ENCODE peak calls at places on chromosome 16, in four cellular contexts. One of them, this sample, is unnamed.

GRCh38 chr16:26317885-26318284 is 626.1 kb downstream of the HS3ST4 start:
- DNase-seq in progenitor cell of endocrine pancreas: no peak
- DNase-seq in fibroblast of the aortic adventitia: no peak
- DNase-seq in lower lobe of right lung: no peak
- DNase-seq in this sample: no peak

GRCh38 chr16:85587763-85588474 is 25.2 kb upstream of the GSE1 start:
- DNase-seq in progenitor cell of endocrine pancreas: no peak
- DNase-seq in fibroblast of the aortic adventitia: no peak
- DNase-seq in lower lobe of right lung: no peak
- DNase-seq in this sample: no peak

GRCh38 chr16:30651124-30652004 is 604 bp downstream of the PRR14 start:
- DNase-seq in progenitor cell of endocrine pancreas: peak
- DNase-seq in fibroblast of the aortic adventitia: peak
- DNase-seq in lower lobe of right lung: peak
- DNase-seq in this sample: no peak

GRCh38 chr16:53504161-53504663 is 1.2 kb upstream of the AKTIP start:
- DNase-seq in progenitor cell of endocrine pancreas: peak
- DNase-seq in fibroblast of the aortic adventitia: peak
- DNase-seq in lower lobe of right lung: peak
- DNase-seq in this sample: no peak

GRCh38 chr16:49739381-49739780 is 116.5 kb downstream of the ZNF423 start:
- DNase-seq in progenitor cell of endocrine pancreas: no peak
- DNase-seq in fibroblast of the aortic adventitia: no peak
- DNase-seq in lower lobe of right lung: no peak
- DNase-seq in this sample: no peak

GRCh38 chr16:82138478-82139285 is 31.3 kb downstream of the MPHOSPH6 start:
- DNase-seq in progenitor cell of endocrine pancreas: no peak
- DNase-seq in fibroblast of the aortic adventitia: no peak
- DNase-seq in lower lobe of right lung: no peak
- DNase-seq in this sample: no peak

GRCh38 chr16:72367841-72368240 is 195.9 kb upstream of the PMFBP1 start:
- DNase-seq in progenitor cell of endocrine pancreas: no peak
- DNase-seq in fibroblast of the aortic adventitia: peak
- DNase-seq in lower lobe of right lung: no peak
- DNase-seq in this sample: no peak

GRCh38 chr16:80500116-80500859 is 40.5 kb upstream of the DYNLRB2 start:
- DNase-seq in progenitor cell of endocrine pancreas: no peak
- DNase-seq in fibroblast of the aortic adventitia: no peak
- DNase-seq in lower lobe of right lung: no peak
- DNase-seq in this sample: no peak

GRCh38 chr16:63289834-63290460 is 1253.7 kb upstream of the CDH8 start:
- DNase-seq in progenitor cell of endocrine pancreas: peak
- DNase-seq in fibroblast of the aortic adventitia: no peak
- DNase-seq in lower lobe of right lung: no peak
- DNase-seq in this sample: no peak

GRCh38 chr16:1244881-1245280 is 4.4 kb downstream of the TPSAB1 start:
- DNase-seq in progenitor cell of endocrine pancreas: no peak
- DNase-seq in fibroblast of the aortic adventitia: no peak
- DNase-seq in lower lobe of right lung: peak
- DNase-seq in this sample: no peak

GRCh38 chr16:13414154-13414553 is 505.8 kb upstream of the ERCC4 start:
- DNase-seq in progenitor cell of endocrine pancreas: no peak
- DNase-seq in fibroblast of the aortic adventitia: no peak
- DNase-seq in lower lobe of right lung: no peak
- DNase-seq in this sample: no peak

GRCh38 chr16:65524997-65525396 is 403.1 kb upstream of the CDH11 start:
- DNase-seq in progenitor cell of endocrine pancreas: no peak
- DNase-seq in fibroblast of the aortic adventitia: peak
- DNase-seq in lower lobe of right lung: no peak
- DNase-seq in this sample: no peak

GRCh38 chr16:66270333-66270927 is 96.1 kb upstream of the CDH5 start:
- DNase-seq in progenitor cell of endocrine pancreas: peak
- DNase-seq in fibroblast of the aortic adventitia: peak
- DNase-seq in lower lobe of right lung: peak
- DNase-seq in this sample: peak

GRCh38 chr16:8763899-8764298 is 33.5 kb downstream of the TMEM186 start:
- DNase-seq in progenitor cell of endocrine pancreas: no peak
- DNase-seq in fibroblast of the aortic adventitia: no peak
- DNase-seq in lower lobe of right lung: no peak
- DNase-seq in this sample: no peak

GRCh38 chr16:77859493-77860232 is 71.3 kb downstream of the VAT1L start:
- DNase-seq in progenitor cell of endocrine pancreas: no peak
- DNase-seq in fibroblast of the aortic adventitia: no peak
- DNase-seq in lower lobe of right lung: no peak
- DNase-seq in this sample: no peak

GRCh38 chr16:65733706-65734105 is 611.8 kb upstream of the CDH11 start:
- DNase-seq in progenitor cell of endocrine pancreas: no peak
- DNase-seq in fibroblast of the aortic adventitia: no peak
- DNase-seq in lower lobe of right lung: no peak
- DNase-seq in this sample: no peak

GRCh38 chr16:635573-636205 is 416 bp downstream of the METTL26 start:
- DNase-seq in progenitor cell of endocrine pancreas: no peak
- DNase-seq in fibroblast of the aortic adventitia: no peak
- DNase-seq in lower lobe of right lung: no peak
- DNase-seq in this sample: no peak

GRCh38 chr16:76670125-76670857 is 393.1 kb downstream of the CNTNAP4 start:
- DNase-seq in progenitor cell of endocrine pancreas: no peak
- DNase-seq in fibroblast of the aortic adventitia: no peak
- DNase-seq in lower lobe of right lung: no peak
- DNase-seq in this sample: no peak

GRCh38 chr16:14325921-14326401 is 254.8 kb downstream of the MRTFB start:
- DNase-seq in progenitor cell of endocrine pancreas: no peak
- DNase-seq in fibroblast of the aortic adventitia: peak
- DNase-seq in lower lobe of right lung: no peak
- DNase-seq in this sample: no peak

GRCh38 chr16:4646773-4647660 is 22.4 kb downstream of the MGRN1 start:
- DNase-seq in progenitor cell of endocrine pancreas: no peak
- DNase-seq in fibroblast of the aortic adventitia: no peak
- DNase-seq in lower lobe of right lung: no peak
- DNase-seq in this sample: no peak

GRCh38 chr16:4651842-4652241 is 27.2 kb downstream of the MGRN1 start:
- DNase-seq in progenitor cell of endocrine pancreas: no peak
- DNase-seq in fibroblast of the aortic adventitia: no peak
- DNase-seq in lower lobe of right lung: no peak
- DNase-seq in this sample: no peak

GRCh38 chr16:4649744-4650442 is 25.3 kb downstream of the MGRN1 start:
- DNase-seq in progenitor cell of endocrine pancreas: no peak
- DNase-seq in fibroblast of the aortic adventitia: no peak
- DNase-seq in lower lobe of right lung: no peak
- DNase-seq in this sample: no peak

GRCh38 chr16:4647661-4647965 is 23.0 kb downstream of the MGRN1 start:
- DNase-seq in progenitor cell of endocrine pancreas: no peak
- DNase-seq in fibroblast of the aortic adventitia: no peak
- DNase-seq in lower lobe of right lung: no peak
- DNase-seq in this sample: no peak

DNA sequence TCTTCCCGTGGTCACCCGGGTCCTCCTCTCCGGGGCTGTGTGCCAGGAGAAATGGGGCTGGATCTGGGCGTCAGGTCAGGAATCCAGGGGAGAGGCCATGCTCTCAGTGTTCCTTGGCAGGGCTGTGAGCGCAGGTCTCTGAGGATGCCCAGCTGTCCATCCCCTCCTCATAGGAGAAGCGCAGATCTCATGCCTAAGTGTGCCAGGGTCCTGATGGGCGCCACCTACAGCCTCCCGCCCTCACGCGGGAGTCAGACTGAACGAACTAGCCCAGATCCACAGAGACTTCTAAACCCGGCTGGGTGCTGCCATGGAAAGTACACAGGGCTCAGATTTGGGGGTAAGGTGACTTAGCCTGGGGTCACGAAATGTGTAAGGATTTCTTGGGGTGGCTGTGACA is 24.3 kb downstream of the MGRN1 start:
- DNase-seq in progenitor cell of endocrine pancreas: no peak
- DNase-seq in fibroblast of the aortic adventitia: no peak
- DNase-seq in lower lobe of right lung: no peak
- DNase-seq in this sample: no peak
- TF ChIP-seq CTCF in progenitor cell of endocrine pancreas: no peak
- TF ChIP-seq CTCF in fibroblast of the aortic adventitia: no peak
- TF ChIP-seq CTCF in lower lobe of right lung: no peak
- TF ChIP-seq CTCF in this sample: no peak

GRCh38 chr16:67544329-67544841 is 15.8 kb downstream of the RIPOR1 start:
- DNase-seq in progenitor cell of endocrine pancreas: no peak
- DNase-seq in fibroblast of the aortic adventitia: no peak
- DNase-seq in lower lobe of right lung: peak
- DNase-seq in this sample: no peak
- TF ChIP-seq CTCF in progenitor cell of endocrine pancreas: no peak
- TF ChIP-seq CTCF in fibroblast of the aortic adventitia: no peak
- TF ChIP-seq CTCF in lower lobe of right lung: no peak
- TF ChIP-seq CTCF in this sample: no peak

GRCh38 chr16:84574191-84574590 is 43.7 kb downstream of the COTL1 start:
- DNase-seq in progenitor cell of endocrine pancreas: no peak
- DNase-seq in fibroblast of the aortic adventitia: no peak
- DNase-seq in lower lobe of right lung: no peak
- DNase-seq in this sample: no peak
- TF ChIP-seq CTCF in progenitor cell of endocrine pancreas: no peak
- TF ChIP-seq CTCF in fibroblast of the aortic adventitia: no peak
- TF ChIP-seq CTCF in lower lobe of right lung: no peak
- TF ChIP-seq CTCF in this sample: no peak

GRCh38 chr16:89246903-89247733 is 29.6 kb downstream of the ZNF778 start:
- DNase-seq in progenitor cell of endocrine pancreas: peak
- DNase-seq in fibroblast of the aortic adventitia: peak
- DNase-seq in lower lobe of right lung: peak
- DNase-seq in this sample: peak

GRCh38 chr16:89246383-89246902 is 28.9 kb downstream of the ZNF778 start:
- DNase-seq in progenitor cell of endocrine pancreas: no peak
- DNase-seq in fibroblast of the aortic adventitia: no peak
- DNase-seq in lower lobe of right lung: peak
- DNase-seq in this sample: no peak

GRCh38 chr16:89243664-89244063 is 26.2 kb downstream of the ZNF778 start:
- DNase-seq in progenitor cell of endocrine pancreas: no peak
- DNase-seq in fibroblast of the aortic adventitia: no peak
- DNase-seq in lower lobe of right lung: peak
- DNase-seq in this sample: no peak

GRCh38 chr16:89242795-89243200 is 25.3 kb downstream of the ZNF778 start:
- DNase-seq in progenitor cell of endocrine pancreas: no peak
- DNase-seq in fibroblast of the aortic adventitia: no peak
- DNase-seq in lower lobe of right lung: no peak
- DNase-seq in this sample: no peak

GRCh38 chr16:89244754-89245153 is 27.3 kb downstream of the ZNF778 start:
- DNase-seq in progenitor cell of endocrine pancreas: no peak
- DNase-seq in fibroblast of the aortic adventitia: no peak
- DNase-seq in lower lobe of right lung: peak
- DNase-seq in this sample: no peak
- TF ChIP-seq CTCF in progenitor cell of endocrine pancreas: no peak
- TF ChIP-seq CTCF in fibroblast of the aortic adventitia: no peak
- TF ChIP-seq CTCF in lower lobe of right lung: no peak
- TF ChIP-seq CTCF in this sample: no peak

DNA sequence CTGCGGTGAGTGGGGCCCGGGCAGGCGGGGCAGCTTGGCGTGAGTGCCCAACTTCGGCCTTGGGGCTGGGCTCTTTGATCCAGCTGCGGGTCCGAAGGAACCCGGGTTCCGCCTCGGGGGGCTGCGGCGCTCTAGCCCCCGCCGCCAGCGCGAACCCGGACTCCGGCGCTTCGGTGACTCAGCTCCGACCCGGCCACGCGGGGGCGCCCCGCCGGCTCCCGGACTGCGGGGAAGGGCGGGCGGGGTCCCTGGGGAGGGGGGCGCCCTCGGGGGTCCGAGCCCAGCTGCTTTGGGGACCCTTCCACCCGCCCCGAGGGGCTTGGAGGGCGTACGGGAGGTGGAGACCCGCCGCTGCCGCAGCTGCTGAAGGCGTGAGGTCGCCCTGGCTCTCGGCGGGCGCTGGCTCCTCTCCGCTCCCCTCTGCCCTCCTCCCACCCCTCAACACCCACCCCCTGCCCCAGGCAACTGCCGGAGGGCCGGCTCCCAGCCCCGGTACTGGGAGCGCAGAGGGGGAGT is 461 bp downstream of the CPNE2 start:
- DNase-seq in progenitor cell of endocrine pancreas: peak
- DNase-seq in fibroblast of the aortic adventitia: no peak
- DNase-seq in lower lobe of right lung: peak
- DNase-seq in this sample: no peak
- TF ChIP-seq CTCF in progenitor cell of endocrine pancreas: peak
- TF ChIP-seq CTCF in fibroblast of the aortic adventitia: peak
- TF ChIP-seq CTCF in lower lobe of right lung: peak
- TF ChIP-seq CTCF in this sample: peak

GRCh38 chr16:86632944-86633343 is 54.6 kb downstream of the FOXL1 start:
- DNase-seq in progenitor cell of endocrine pancreas: no peak
- DNase-seq in fibroblast of the aortic adventitia: no peak
- DNase-seq in lower lobe of right lung: no peak
- DNase-seq in this sample: no peak

GRCh38 chr16:86635181-86635580 is 56.8 kb downstream of the FOXL1 start:
- DNase-seq in progenitor cell of endocrine pancreas: no peak
- DNase-seq in fibroblast of the aortic adventitia: peak
- DNase-seq in lower lobe of right lung: no peak
- DNase-seq in this sample: no peak

GRCh38 chr16:86635926-86636325 is 57.6 kb downstream of the FOXL1 start:
- DNase-seq in progenitor cell of endocrine pancreas: no peak
- DNase-seq in fibroblast of the aortic adventitia: no peak
- DNase-seq in lower lobe of right lung: no peak
- DNase-seq in this sample: no peak

GRCh38 chr16:86632206-86632605 is 53.9 kb downstream of the FOXL1 start:
- DNase-seq in progenitor cell of endocrine pancreas: no peak
- DNase-seq in fibroblast of the aortic adventitia: no peak
- DNase-seq in lower lobe of right lung: no peak
- DNase-seq in this sample: no peak

GRCh38 chr16:86634290-86634689 is 55.9 kb downstream of the FOXL1 start:
- DNase-seq in progenitor cell of endocrine pancreas: no peak
- DNase-seq in fibroblast of the aortic adventitia: peak
- DNase-seq in lower lobe of right lung: no peak
- DNase-seq in this sample: no peak
- TF ChIP-seq CTCF in progenitor cell of endocrine pancreas: no peak
- TF ChIP-seq CTCF in fibroblast of the aortic adventitia: no peak
- TF ChIP-seq CTCF in lower lobe of right lung: no peak
- TF ChIP-seq CTCF in this sample: no peak

GRCh38 chr16:56337131-56337857 is 88.1 kb downstream of the AMFR start:
- DNase-seq in progenitor cell of endocrine pancreas: no peak
- DNase-seq in fibroblast of the aortic adventitia: no peak
- DNase-seq in lower lobe of right lung: no peak
- DNase-seq in this sample: no peak

GRCh38 chr16:56332464-56333079 is 92.8 kb downstream of the AMFR start:
- DNase-seq in progenitor cell of endocrine pancreas: peak
- DNase-seq in fibroblast of the aortic adventitia: peak
- DNase-seq in lower lobe of right lung: no peak
- DNase-seq in this sample: no peak

GRCh38 chr16:56336071-56336688 is 89.2 kb downstream of the AMFR start:
- DNase-seq in progenitor cell of endocrine pancreas: no peak
- DNase-seq in fibroblast of the aortic adventitia: no peak
- DNase-seq in lower lobe of right lung: no peak
- DNase-seq in this sample: no peak

GRCh38 chr16:56336711-56337110 is 88.6 kb downstream of the AMFR start:
- DNase-seq in progenitor cell of endocrine pancreas: no peak
- DNase-seq in fibroblast of the aortic adventitia: no peak
- DNase-seq in lower lobe of right lung: no peak
- DNase-seq in this sample: no peak

GRCh38 chr16:56334761-56335160 is 90.6 kb downstream of the AMFR start:
- DNase-seq in progenitor cell of endocrine pancreas: no peak
- DNase-seq in fibroblast of the aortic adventitia: no peak
- DNase-seq in lower lobe of right lung: no peak
- DNase-seq in this sample: no peak
- TF ChIP-seq CTCF in progenitor cell of endocrine pancreas: no peak
- TF ChIP-seq CTCF in fibroblast of the aortic adventitia: no peak
- TF ChIP-seq CTCF in lower lobe of right lung: no peak
- TF ChIP-seq CTCF in this sample: no peak

GRCh38 chr16:68364601-68364998 is 53.8 kb downstream of the PRMT7 start:
- DNase-seq in progenitor cell of endocrine pancreas: no peak
- DNase-seq in fibroblast of the aortic adventitia: peak
- DNase-seq in lower lobe of right lung: no peak
- DNase-seq in this sample: no peak
- TF ChIP-seq CTCF in progenitor cell of endocrine pancreas: peak
- TF ChIP-seq CTCF in fibroblast of the aortic adventitia: no peak
- TF ChIP-seq CTCF in lower lobe of right lung: no peak
- TF ChIP-seq CTCF in this sample: peak

This sample was measured in osteocyte.